ENCODE peak calls at places on chromosomes 2 and 18, in six cellular contexts. V is psoas muscle, Z is G401, B is A172, N is ascending aorta, J is progenitor cell of endocrine pancreas. I is an unnamed sample.
A peak's percentile ranks its signal among the peaks of the same experiment; 100 is the strongest.

GRCh38 chr2:212730994-212731393 is 192.4 kb upstream of the ERBB4 start:
- DNase-seq in Z (no peak), J (no peak), N (no peak), V (no peak), B (no peak), I (no peak)

GRCh38 chr2:20229322-20230201 is 4.6 kb upstream of the SDC1 start:
- DNase-seq in Z (no peak), B (no peak), V (no peak), N (peak; percentile 9), J (no peak), I (no peak)

GRCh38 chr2:222057249-222058073 is 241.3 kb downstream of the PAX3 start:
- DNase-seq in N (no peak), Z (peak; percentile 22), J (no peak), V (no peak), B (peak; percentile 33), I (no peak)

GRCh38 chr2:116952254-116952653 is 862.2 kb upstream of the DDX18 start:
- DNase-seq in Z (no peak), V (no peak), B (no peak), J (no peak), N (no peak), I (no peak)

GRCh38 chr18:8607776-8608682 is 1.2 kb upstream of the RAB12 start:
- DNase-seq in Z (peak; percentile 20), N (no peak), V (no peak), B (no peak), J (no peak), I (no peak)

GRCh38 chr2:74441690-74442482 is at the start of gene RTKN:
- DNase-seq in B (no peak), Z (peak; percentile 29), J (peak; percentile 48), V (peak; percentile 47), N (no peak), I (no peak)

GRCh38 chr2:132741754-132742153 is 71.7 kb upstream of the LYPD1 start:
- DNase-seq in N (no peak), Z (no peak), V (no peak), B (no peak), J (no peak), I (no peak)

GRCh38 chr2:68901199-68901515 is 30.0 kb upstream of the BMP10 start:
- DNase-seq in V (no peak), N (no peak), J (no peak), B (no peak), Z (no peak), I (no peak)

I was measured in cerebellar nuclear complex.